ENCODE peak calls at places on chromosomes 4 and X, in four cellular contexts. S is tibial nerve, R is GM23248, N is fibroblast of lung. P is an unnamed sample.

GRCh38 chrX:633655-634305 is 3.2 kb downstream of the SHOX start:
- DNase-seq in S (no peak), R (no peak), N (no peak), P (no peak)

GRCh38 chrX:130831347-130831722 is 71.7 kb downstream of the ENOX2 start:
- DNase-seq in S (no peak), R (no peak), N (no peak), P (no peak)

GRCh38 chr4:9758641-9759317 is 22.7 kb upstream of the DRD5 start:
- DNase-seq in S (no peak), R (no peak), N (no peak), P (no peak)

GRCh38 chr4:107900067-107900466 is 31.3 kb upstream of the CYP2U1 start:
- DNase-seq in S (no peak), R (no peak), N (no peak), P (no peak)

GRCh38 chrX:110734894-110735541 is 60.6 kb downstream of the CHRDL1 start:
- DNase-seq in S (no peak), R (peak), N (peak), P (no peak)

GRCh38 chrX:70244881-70245280 is 10.4 kb downstream of the AWAT1 start:
- DNase-seq in S (no peak), R (no peak), N (peak), P (no peak)

GRCh38 chr4:130825283-130825682 is 1729.3 kb downstream of the C4orf33 start:
- DNase-seq in S (no peak), R (no peak), N (peak), P (no peak)

GRCh38 chr4:63563288-63564014 is 845.8 kb downstream of the TECRL start:
- DNase-seq in S (no peak), R (no peak), N (no peak), P (no peak)

GRCh38 chrX:38514014-38514854 is 47.1 kb upstream of the TSPAN7 start:
- DNase-seq in S (no peak), R (no peak), N (no peak), P (no peak)

GRCh38 chr4:112664611-112665010 is 27.7 kb downstream of the LARP7 start:
- DNase-seq in S (no peak), R (peak), N (no peak), P (no peak)

GRCh38 chr4:184019084-184019483 is 114.0 kb downstream of the STOX2 start:
- DNase-seq in S (no peak), R (no peak), N (no peak), P (no peak)

GRCh38 chr4:110949516-110949915 is 326.6 kb upstream of the PITX2 start:
- DNase-seq in S (no peak), R (no peak), N (no peak), P (no peak)

GRCh38 chr4:48038666-48039065 is 22.1 kb downstream of the NIPAL1 start:
- DNase-seq in S (no peak), R (no peak), N (no peak), P (no peak)

GRCh38 chrX:145848451-145848850 is 30.8 kb downstream of the SLITRK2 start:
- DNase-seq in S (no peak), R (no peak), N (no peak), P (no peak)

GRCh38 chr4:42412251-42412650 is 15.0 kb downstream of the SHISA3 start:
- DNase-seq in S (no peak), R (peak), N (peak), P (no peak)

GRCh38 chr4:165079476-165079875 is 25.8 kb downstream of the TRIM75 start:
- DNase-seq in S (no peak), R (no peak), N (peak), P (no peak)

GRCh38 chr4:106256190-106256589 is 59.8 kb downstream of the TBCK start:
- DNase-seq in S (no peak), R (no peak), N (no peak), P (no peak)

GRCh38 chrX:64230123-64230970 is at the start of gene ASB12:
- DNase-seq in S (no peak), R (no peak), N (no peak), P (no peak)

GRCh38 chrX:37955273-37955672 is 51.1 kb upstream of the SYTL5 start:
- DNase-seq in S (no peak), R (no peak), N (no peak), P (no peak)

GRCh38 chrX:135264210-135264609 is 12.3 kb downstream of the ETDA start:
- DNase-seq in S (no peak), R (no peak), N (no peak), P (no peak)

GRCh38 chr4:124322234-124322831 is 390.2 kb downstream of the ANKRD50 start:
- DNase-seq in S (no peak), R (peak), N (peak), P (no peak)

GRCh38 chrX:144219035-144219434 is 335.2 kb downstream of the UBE2NL start:
- DNase-seq in S (no peak), R (peak), N (no peak), P (no peak)

GRCh38 chr4:83316459-83317170 is 18.0 kb downstream of the HPSE start:
- DNase-seq in S (no peak), R (peak), N (no peak), P (no peak)

GRCh38 chrX:41823402-41823801 is 99.4 kb downstream of the GPR82 start:
- DNase-seq in S (no peak), R (peak), N (peak), P (no peak)

GRCh38 chrX:17559728-17560379 is 177.4 kb upstream of the SCML1 start:
- DNase-seq in S (no peak), R (peak), N (peak), P (no peak)

GRCh38 chr4:100081511-100081910 is 108.8 kb downstream of the DDIT4L start:
- DNase-seq in S (no peak), R (no peak), N (no peak), P (no peak)

GRCh38 chrX:150765782-150766350 is 72.7 kb downstream of the MTMR1 start:
- DNase-seq in S (no peak), R (no peak), N (peak), P (no peak)

GRCh38 chr4:85243857-85244256 is 231.1 kb upstream of the ARHGAP24 start:
- DNase-seq in S (no peak), R (no peak), N (no peak), P (no peak)

GRCh38 chrX:129663171-129663570 is 8.4 kb upstream of the APLN start:
- DNase-seq in S (no peak), R (no peak), N (peak), P (no peak)

GRCh38 chr4:2935762-2936743 is 27.2 kb downstream of the NOP14 start:
- DNase-seq in S (no peak), R (peak), N (peak), P (no peak)

GRCh38 chrX:134669378-134670098 is 11.3 kb upstream of the PLAC1 start:
- DNase-seq in S (no peak), R (peak), N (peak), P (no peak)

GRCh38 chr4:78652282-78652876 is 100.8 kb downstream of the ANXA3 start:
- DNase-seq in S (no peak), R (peak), N (peak), P (peak)

GRCh38 chrX:155188786-155189185 is 27.5 kb upstream of the VBP1 start:
- DNase-seq in S (no peak), R (no peak), N (no peak), P (no peak)

GRCh38 chr4:73257242-73257994 is 1.2 kb downstream of the ANKRD17 start:
- DNase-seq in S (peak), R (peak), N (peak), P (no peak)

GRCh38 chrX:9882669-9883446 is 84.3 kb upstream of the CLDN34 start:
- DNase-seq in S (no peak), R (no peak), N (peak), P (no peak)

GRCh38 chr4:188107931-188108843 is 1.2 kb downstream of the TRIML2 start:
- DNase-seq in S (no peak), R (peak), N (peak), P (no peak)
- H3K27ac ChIP-seq in S (no peak), R (no peak), N (no peak), P (no peak)

GRCh38 chr4:135368826-135369225 is 1167.2 kb upstream of the PABPC4L start:
- DNase-seq in S (no peak), R (no peak), N (peak), P (no peak)

DNA sequence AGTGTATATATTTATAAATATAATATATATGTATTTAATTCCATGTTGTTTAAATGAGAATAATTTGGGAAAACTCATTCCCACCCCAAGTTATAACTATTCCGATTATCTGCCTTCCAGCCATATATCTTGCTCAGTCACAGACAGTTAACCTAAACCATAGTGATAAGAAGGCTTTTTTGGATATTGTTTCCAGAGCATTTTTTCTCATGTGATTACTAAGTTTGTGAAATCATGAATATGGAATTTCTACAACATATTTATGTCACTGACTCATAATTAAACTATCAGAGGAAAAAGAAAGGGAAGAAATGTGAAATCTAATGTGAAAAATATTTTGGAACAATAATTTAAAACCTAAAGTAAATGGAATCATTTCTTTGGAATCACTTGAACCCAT is 1163.5 kb upstream of the PABPC4L start:
- DNase-seq in S (no peak), R (no peak), N (peak), P (no peak)
- H3K27ac ChIP-seq in S (no peak), R (no peak), N (no peak), P (no peak)

GRCh38 chrX:16187024-16187698 is 19.9 kb downstream of the MAGEB17 start:
- DNase-seq in S (no peak), R (no peak), N (no peak), P (no peak)

GRCh38 chrX:16185725-16186136 is 18.4 kb downstream of the MAGEB17 start:
- DNase-seq in S (no peak), R (peak), N (peak), P (no peak)

GRCh38 chrX:16191605-16192004 is 24.3 kb downstream of the MAGEB17 start:
- DNase-seq in S (no peak), R (no peak), N (no peak), P (no peak)

GRCh38 chrX:16188687-16189086 is 21.4 kb downstream of the MAGEB17 start:
- DNase-seq in S (no peak), R (peak), N (peak), P (no peak)

GRCh38 chrX:16186380-16187007 is 19.2 kb downstream of the MAGEB17 start:
- DNase-seq in S (no peak), R (no peak), N (no peak), P (no peak)
- H3K27ac ChIP-seq in S (no peak), R (no peak), N (no peak), P (no peak)

GRCh38 chr4:153622778-153623240 is 61.3 kb upstream of the TLR2 start:
- DNase-seq in S (no peak), R (no peak), N (no peak), P (no peak)
- H3K27ac ChIP-seq in S (no peak), R (no peak), N (no peak), P (no peak)